ENCODE peak calls at places on chromosome 2, in seven cellular contexts. X is pancreas; J is DMS153; F is effector CD4-positive, alpha-beta T cell; B is fibroblast of villous mesenchyme; Z is GM03348; C is CD8-positive, alpha-beta memory T cell. R is an unnamed sample.

GRCh38 chr2:219444566-219445091 is 10.0 kb downstream of the SPEG start:
- DNase-seq in X (no peak), J (no peak), F (no peak), B (no peak), Z (no peak), C (no peak), R (no peak)

GRCh38 chr2:231036578-231037106 is 681 bp upstream of the C2orf72 start:
- DNase-seq in X (no peak), J (no peak), F (no peak), B (no peak), Z (no peak), C (no peak), R (no peak)

GRCh38 chr2:234293973-234294372 is 202.9 kb downstream of the ARL4C start:
- DNase-seq in X (no peak), J (no peak), F (no peak), B (no peak), Z (no peak), C (no peak), R (no peak)

GRCh38 chr2:224151161-224151560 is 112.1 kb upstream of the SERPINE2 start:
- DNase-seq in X (no peak), J (no peak), F (no peak), B (peak; percentile 78), Z (peak; percentile 50), C (no peak), R (no peak)

GRCh38 chr2:217902281-217903141 is 100.3 kb downstream of the TNS1 start:
- DNase-seq in X (no peak), J (no peak), F (no peak), B (peak; percentile 82), Z (peak; percentile 66), C (no peak), R (peak; percentile 97)

GRCh38 chr2:170986566-170987258 is 57.7 kb downstream of the GORASP2 start:
- DNase-seq in X (no peak), J (no peak), F (no peak), B (no peak), Z (no peak), C (no peak), R (no peak)

GRCh38 chr2:236136483-236136882 is 31.7 kb downstream of the GBX2 start:
- DNase-seq in X (peak; percentile 59), J (no peak), F (no peak), B (no peak), Z (no peak), C (no peak), R (no peak)

GRCh38 chr2:33134764-33135560 is 188.2 kb downstream of the LTBP1 start:
- DNase-seq in X (no peak), J (no peak), F (no peak), B (peak; percentile 63), Z (peak; percentile 17), C (no peak), R (no peak)